ENCODE peak calls at places on chromosomes 4 and X, in ten cellular contexts. One of them, this sample, is unnamed. For H3K4me1, the result is how much of the 10 kb centered on the place peaks cover.

GRCh38 chr4:4386296-4386735 is 586 bp upstream of the NSG1 start:
- DNase-seq in sigmoid colon: peak
- DNase-seq in Panc1: no peak
- DNase-seq in transverse colon: no peak
- DNase-seq in spleen: no peak
- DNase-seq in suprapubic skin: no peak
- DNase-seq in HCT116: no peak
- DNase-seq in GM12878: no peak
- DNase-seq in GM23338: peak
- DNase-seq in K562: no peak
- DNase-seq in this sample: no peak

GRCh38 chr4:115851918-115852766 is 738.7 kb upstream of the NDST4 start:
- DNase-seq in sigmoid colon: no peak
- DNase-seq in Panc1: peak
- DNase-seq in transverse colon: peak
- DNase-seq in spleen: peak
- DNase-seq in suprapubic skin: peak
- DNase-seq in HCT116: peak
- DNase-seq in GM12878: peak
- DNase-seq in GM23338: peak
- DNase-seq in K562: peak
- DNase-seq in this sample: no peak

GRCh38 chr4:173379929-173380328 is 9.2 kb downstream of the SAP30 start:
- DNase-seq in sigmoid colon: no peak
- DNase-seq in Panc1: no peak
- DNase-seq in transverse colon: no peak
- DNase-seq in spleen: no peak
- DNase-seq in suprapubic skin: no peak
- DNase-seq in HCT116: no peak
- DNase-seq in GM12878: no peak
- DNase-seq in GM23338: no peak
- DNase-seq in K562: no peak
- DNase-seq in this sample: no peak

GRCh38 chrX:84047339-84047738 is 140.7 kb downstream of the RPS6KA6 start:
- DNase-seq in sigmoid colon: no peak
- DNase-seq in Panc1: no peak
- DNase-seq in transverse colon: no peak
- DNase-seq in spleen: peak
- DNase-seq in suprapubic skin: no peak
- DNase-seq in HCT116: no peak
- DNase-seq in GM12878: no peak
- DNase-seq in GM23338: peak
- DNase-seq in K562: no peak
- DNase-seq in this sample: no peak

GRCh38 chrX:70454441-70455365 is 10.1 kb downstream of the DLG3 start:
- DNase-seq in sigmoid colon: peak
- DNase-seq in Panc1: peak
- DNase-seq in transverse colon: peak
- DNase-seq in spleen: peak
- DNase-seq in suprapubic skin: no peak
- DNase-seq in HCT116: peak
- DNase-seq in GM12878: no peak
- DNase-seq in GM23338: peak
- DNase-seq in K562: peak
- DNase-seq in this sample: peak

GRCh38 chr4:87236851-87237250 is 16.4 kb upstream of the KLHL8 start:
- DNase-seq in sigmoid colon: no peak
- DNase-seq in Panc1: no peak
- DNase-seq in transverse colon: no peak
- DNase-seq in spleen: no peak
- DNase-seq in suprapubic skin: no peak
- DNase-seq in HCT116: no peak
- DNase-seq in GM12878: no peak
- DNase-seq in GM23338: no peak
- DNase-seq in K562: no peak
- DNase-seq in this sample: no peak

GRCh38 chr4:42404001-42404400 is 6.7 kb downstream of the SHISA3 start:
- DNase-seq in sigmoid colon: no peak
- DNase-seq in Panc1: no peak
- DNase-seq in transverse colon: no peak
- DNase-seq in spleen: no peak
- DNase-seq in suprapubic skin: no peak
- DNase-seq in HCT116: no peak
- DNase-seq in GM12878: no peak
- DNase-seq in GM23338: peak
- DNase-seq in K562: no peak
- DNase-seq in this sample: no peak

GRCh38 chr4:36322921-36323354 is 41.5 kb downstream of the DTHD1 start:
- DNase-seq in sigmoid colon: no peak
- DNase-seq in Panc1: no peak
- DNase-seq in transverse colon: no peak
- DNase-seq in spleen: no peak
- DNase-seq in suprapubic skin: no peak
- DNase-seq in HCT116: no peak
- DNase-seq in GM12878: peak
- DNase-seq in GM23338: no peak
- DNase-seq in K562: no peak
- DNase-seq in this sample: no peak

GRCh38 chrX:81259008-81259713 is 57.3 kb downstream of the SH3BGRL start:
- DNase-seq in sigmoid colon: no peak
- DNase-seq in Panc1: no peak
- DNase-seq in transverse colon: no peak
- DNase-seq in spleen: no peak
- DNase-seq in suprapubic skin: no peak
- DNase-seq in HCT116: no peak
- DNase-seq in GM12878: no peak
- DNase-seq in GM23338: no peak
- DNase-seq in K562: no peak
- DNase-seq in this sample: no peak

GRCh38 chr4:22500831-22501714 is 14.8 kb downstream of the ADGRA3 start:
- DNase-seq in sigmoid colon: no peak
- DNase-seq in Panc1: no peak
- DNase-seq in transverse colon: peak
- DNase-seq in spleen: no peak
- DNase-seq in suprapubic skin: no peak
- DNase-seq in HCT116: peak
- DNase-seq in GM12878: peak
- DNase-seq in GM23338: no peak
- DNase-seq in K562: no peak
- DNase-seq in this sample: no peak

GRCh38 chr4:123198706-123199105 is 197.9 kb upstream of the SPRY1 start:
- DNase-seq in sigmoid colon: no peak
- DNase-seq in Panc1: no peak
- DNase-seq in transverse colon: no peak
- DNase-seq in spleen: no peak
- DNase-seq in suprapubic skin: no peak
- DNase-seq in HCT116: no peak
- DNase-seq in GM12878: no peak
- DNase-seq in GM23338: no peak
- DNase-seq in K562: no peak
- DNase-seq in this sample: no peak

GRCh38 chr4:8587469-8588195 is 4.9 kb upstream of the CPZ start:
- DNase-seq in sigmoid colon: peak
- DNase-seq in Panc1: no peak
- DNase-seq in transverse colon: no peak
- DNase-seq in spleen: peak
- DNase-seq in suprapubic skin: peak
- DNase-seq in HCT116: no peak
- DNase-seq in GM12878: no peak
- DNase-seq in GM23338: no peak
- DNase-seq in K562: no peak
- DNase-seq in this sample: no peak

GRCh38 chr4:138681000-138681604 is 334.5 kb upstream of the NOCT start:
- DNase-seq in sigmoid colon: peak
- DNase-seq in Panc1: peak
- DNase-seq in transverse colon: peak
- DNase-seq in spleen: peak
- DNase-seq in suprapubic skin: peak
- DNase-seq in HCT116: peak
- DNase-seq in GM12878: peak
- DNase-seq in GM23338: peak
- DNase-seq in K562: peak
- DNase-seq in this sample: peak

GRCh38 chrX:22699591-22700091 is 300.1 kb upstream of the DDX53 start:
- DNase-seq in sigmoid colon: no peak
- DNase-seq in Panc1: no peak
- DNase-seq in transverse colon: no peak
- DNase-seq in spleen: no peak
- DNase-seq in suprapubic skin: no peak
- DNase-seq in HCT116: no peak
- DNase-seq in GM12878: no peak
- DNase-seq in GM23338: no peak
- DNase-seq in K562: no peak
- DNase-seq in this sample: no peak

GRCh38 chrX:122087353-122087752 is 1039.9 kb downstream of the GLUD2 start:
- DNase-seq in sigmoid colon: no peak
- DNase-seq in Panc1: no peak
- DNase-seq in transverse colon: no peak
- DNase-seq in spleen: no peak
- DNase-seq in suprapubic skin: no peak
- DNase-seq in HCT116: no peak
- DNase-seq in GM12878: no peak
- DNase-seq in GM23338: no peak
- DNase-seq in K562: no peak
- DNase-seq in this sample: no peak

DNA sequence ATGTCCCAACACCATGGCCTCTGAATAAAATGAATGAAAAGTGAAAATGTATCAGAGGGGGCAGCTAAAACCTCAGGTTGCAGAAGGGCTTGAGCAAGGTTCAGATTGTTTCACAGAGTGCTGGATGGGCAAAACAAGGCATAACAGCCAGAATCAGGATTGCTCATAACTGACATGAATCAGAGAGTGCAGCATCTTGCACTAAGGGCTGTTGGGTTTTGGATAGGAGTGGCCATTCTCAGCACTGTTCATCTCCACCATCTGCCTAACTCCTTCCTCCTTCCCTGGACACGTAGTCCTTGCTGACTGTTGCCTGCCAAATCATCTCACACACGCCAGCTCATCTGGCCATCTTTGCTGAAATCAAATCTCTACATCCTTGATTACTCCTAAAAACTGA is 75.3 kb upstream of the C1QTNF7 start:
- DNase-seq in sigmoid colon: no peak
- DNase-seq in Panc1: no peak
- DNase-seq in transverse colon: no peak
- DNase-seq in spleen: no peak
- DNase-seq in suprapubic skin: no peak
- DNase-seq in HCT116: no peak
- DNase-seq in GM12878: no peak
- DNase-seq in GM23338: no peak
- DNase-seq in K562: no peak
- DNase-seq in this sample: no peak
- H3K4me1 ChIP-seq in sigmoid colon: under half
- H3K4me1 ChIP-seq in Panc1: under half
- H3K4me1 ChIP-seq in transverse colon: under half
- H3K4me1 ChIP-seq in spleen: under half
- H3K4me1 ChIP-seq in suprapubic skin: under half
- H3K4me1 ChIP-seq in HCT116: under half
- H3K4me1 ChIP-seq in GM12878: under half
- H3K4me1 ChIP-seq in GM23338: under half
- H3K4me1 ChIP-seq in K562: under half
- H3K4me1 ChIP-seq in this sample: under half

GRCh38 chrX:10044021-10044420 is 76.9 kb downstream of the CLDN34 start:
- DNase-seq in sigmoid colon: no peak
- DNase-seq in Panc1: no peak
- DNase-seq in transverse colon: no peak
- DNase-seq in spleen: no peak
- DNase-seq in suprapubic skin: no peak
- DNase-seq in HCT116: no peak
- DNase-seq in GM12878: no peak
- DNase-seq in GM23338: no peak
- DNase-seq in K562: no peak
- DNase-seq in this sample: no peak

GRCh38 chrX:10047631-10048030 is 80.5 kb downstream of the CLDN34 start:
- DNase-seq in sigmoid colon: no peak
- DNase-seq in Panc1: no peak
- DNase-seq in transverse colon: no peak
- DNase-seq in spleen: no peak
- DNase-seq in suprapubic skin: no peak
- DNase-seq in HCT116: no peak
- DNase-seq in GM12878: no peak
- DNase-seq in GM23338: no peak
- DNase-seq in K562: no peak
- DNase-seq in this sample: peak

GRCh38 chrX:10047133-10047532 is 80.0 kb downstream of the CLDN34 start:
- DNase-seq in sigmoid colon: no peak
- DNase-seq in Panc1: no peak
- DNase-seq in transverse colon: no peak
- DNase-seq in spleen: no peak
- DNase-seq in suprapubic skin: no peak
- DNase-seq in HCT116: no peak
- DNase-seq in GM12878: no peak
- DNase-seq in GM23338: no peak
- DNase-seq in K562: peak
- DNase-seq in this sample: no peak

GRCh38 chrX:10043386-10043785 is 76.2 kb downstream of the CLDN34 start:
- DNase-seq in sigmoid colon: no peak
- DNase-seq in Panc1: no peak
- DNase-seq in transverse colon: no peak
- DNase-seq in spleen: no peak
- DNase-seq in suprapubic skin: no peak
- DNase-seq in HCT116: no peak
- DNase-seq in GM12878: no peak
- DNase-seq in GM23338: no peak
- DNase-seq in K562: no peak
- DNase-seq in this sample: peak

GRCh38 chrX:10045327-10046000 is 78.3 kb downstream of the CLDN34 start:
- DNase-seq in sigmoid colon: no peak
- DNase-seq in Panc1: no peak
- DNase-seq in transverse colon: no peak
- DNase-seq in spleen: no peak
- DNase-seq in suprapubic skin: no peak
- DNase-seq in HCT116: no peak
- DNase-seq in GM12878: no peak
- DNase-seq in GM23338: no peak
- DNase-seq in K562: no peak
- DNase-seq in this sample: no peak
- TF ChIP-seq POLR2AphosphoS5 in sigmoid colon: no peak
- TF ChIP-seq POLR2AphosphoS5 in Panc1: no peak
- TF ChIP-seq POLR2AphosphoS5 in transverse colon: no peak
- TF ChIP-seq POLR2AphosphoS5 in spleen: peak
- TF ChIP-seq POLR2AphosphoS5 in suprapubic skin: no peak
- TF ChIP-seq POLR2AphosphoS5 in HCT116: no peak
- TF ChIP-seq POLR2AphosphoS5 in GM12878: no peak
- TF ChIP-seq POLR2AphosphoS5 in GM23338: no peak
- TF ChIP-seq POLR2AphosphoS5 in K562: no peak
- TF ChIP-seq POLR2AphosphoS5 in this sample: no peak

GRCh38 chr4:113604955-113605354 is 156.6 kb downstream of the CAMK2D start:
- DNase-seq in sigmoid colon: no peak
- DNase-seq in Panc1: no peak
- DNase-seq in transverse colon: no peak
- DNase-seq in spleen: no peak
- DNase-seq in suprapubic skin: no peak
- DNase-seq in HCT116: no peak
- DNase-seq in GM12878: no peak
- DNase-seq in GM23338: no peak
- DNase-seq in K562: peak
- DNase-seq in this sample: no peak
- H3K4me1 ChIP-seq in sigmoid colon: under half
- H3K4me1 ChIP-seq in Panc1: under half
- H3K4me1 ChIP-seq in transverse colon: under half
- H3K4me1 ChIP-seq in spleen: under half
- H3K4me1 ChIP-seq in suprapubic skin: under half
- H3K4me1 ChIP-seq in HCT116: under half
- H3K4me1 ChIP-seq in GM12878: under half
- H3K4me1 ChIP-seq in GM23338: under half
- H3K4me1 ChIP-seq in K562: under half
- H3K4me1 ChIP-seq in this sample: under half

GRCh38 chr4:84967292-84967651 is 782 bp upstream of the WDFY3 start:
- DNase-seq in sigmoid colon: no peak
- DNase-seq in Panc1: no peak
- DNase-seq in transverse colon: no peak
- DNase-seq in spleen: no peak
- DNase-seq in suprapubic skin: no peak
- DNase-seq in HCT116: no peak
- DNase-seq in GM12878: no peak
- DNase-seq in GM23338: no peak
- DNase-seq in K562: no peak
- DNase-seq in this sample: no peak
- TF ChIP-seq POLR2AphosphoS5 in sigmoid colon: peak
- TF ChIP-seq POLR2AphosphoS5 in Panc1: no peak
- TF ChIP-seq POLR2AphosphoS5 in transverse colon: peak
- TF ChIP-seq POLR2AphosphoS5 in spleen: no peak
- TF ChIP-seq POLR2AphosphoS5 in suprapubic skin: no peak
- TF ChIP-seq POLR2AphosphoS5 in HCT116: no peak
- TF ChIP-seq POLR2AphosphoS5 in GM12878: no peak
- TF ChIP-seq POLR2AphosphoS5 in GM23338: no peak
- TF ChIP-seq POLR2AphosphoS5 in K562: no peak
- TF ChIP-seq POLR2AphosphoS5 in this sample: no peak

This sample was measured in breast epithelium.